ENCODE peak calls at places on chromosomes 6 and 20, in eight cellular contexts. B is NCI-H460; Y is CD14-positive monocyte; L is H9; V is stimulated activated naive B cell treated with anti-CD40 and anti-IgM and Interleukin-4, amounts not matched to agents 10 μg/mL and 1 μg/mL and 100 μg/mL, for 72 hours; U is nephron progenitor cell; F is left lung; W is RPMI8226. O is an unnamed sample.

GRCh38 chr6:81476881-81477280 is 275.6 kb downstream of the TENT5A start:
- DNase-seq in W (no peak), L (no peak), Y (no peak), V (no peak), B (no peak), F (no peak), U (no peak), O (no peak)

GRCh38 chr20:38726849-38727601 is 2.7 kb downstream of the SLC32A1 start:
- DNase-seq in U (peak), F (no peak), B (no peak), W (peak), L (peak), V (peak), Y (no peak), O (peak)

GRCh38 chr20:46276531-46276930 is 31.8 kb downstream of the CDH22 start:
- DNase-seq in F (no peak), V (no peak), W (no peak), B (no peak), L (no peak), Y (no peak), U (no peak), O (no peak)

GRCh38 chr6:11139051-11139960 is 27.8 kb upstream of the ERVFRD-1 start:
- DNase-seq in Y (peak), V (no peak), L (no peak), W (no peak), B (no peak), U (no peak), F (no peak), O (no peak)

GRCh38 chr6:55953384-55953783 is 78.0 kb upstream of the BMP5 start:
- DNase-seq in F (no peak), B (peak), L (no peak), V (no peak), W (no peak), U (no peak), Y (no peak), O (no peak)

GRCh38 chr20:54063998-54064676 is 6.3 kb downstream of the BCAS1 start:
- DNase-seq in U (no peak), F (no peak), B (no peak), L (no peak), V (peak), Y (no peak), W (no peak), O (no peak)

GRCh38 chr6:130796313-130796905 is 30.8 kb upstream of the SMLR1 start:
- DNase-seq in L (no peak), V (no peak), Y (no peak), B (peak), F (no peak), U (no peak), W (no peak), O (no peak)

GRCh38 chr6:15309611-15310283 is 63.9 kb downstream of the JARID2 start:
- DNase-seq in L (no peak), B (no peak), W (no peak), Y (no peak), U (no peak), V (no peak), F (no peak), O (no peak)

GRCh38 chr6:149086363-149086762 is 231.1 kb upstream of the TAB2 start:
- DNase-seq in L (no peak), F (no peak), U (no peak), Y (no peak), B (no peak), W (no peak), V (no peak), O (no peak)

GRCh38 chr6:43982084-43982625 is 145.1 kb downstream of the MRPL14 start:
- DNase-seq in V (no peak), U (no peak), L (peak), W (no peak), F (no peak), Y (no peak), B (no peak), O (no peak)

GRCh38 chr20:62900692-62901584 is 25.4 kb downstream of the DIDO1 start:
- DNase-seq in F (no peak), B (no peak), W (no peak), Y (no peak), L (no peak), U (no peak), V (no peak), O (no peak)

GRCh38 chr6:95203153-95203754 is 374.1 kb upstream of the MANEA start:
- DNase-seq in U (peak), B (peak), L (no peak), F (no peak), Y (no peak), W (peak), V (no peak), O (peak)

GRCh38 chr20:4585104-4585753 is 136.5 kb upstream of the PRND start:
- DNase-seq in F (no peak), B (peak), U (no peak), W (no peak), Y (no peak), V (no peak), L (no peak), O (no peak)

GRCh38 chr20:62758226-62758912 is 37.9 kb upstream of the MRGBP start:
- DNase-seq in V (no peak), U (no peak), B (no peak), Y (no peak), F (no peak), L (no peak), W (no peak), O (no peak)

GRCh38 chr20:36384022-36384619 is 78.0 kb downstream of the DLGAP4 start:
- DNase-seq in V (no peak), U (peak), L (peak), B (peak), Y (no peak), F (no peak), W (peak), O (peak)

GRCh38 chr6:131694832-131695426 is 6.3 kb downstream of the OR2A4 start:
- DNase-seq in V (peak), U (peak), W (peak), L (peak), B (peak), Y (no peak), F (no peak), O (peak)

GRCh38 chr20:23251779-23252178 is 98.8 kb upstream of the NXT1 start:
- DNase-seq in W (no peak), V (no peak), B (no peak), F (no peak), L (no peak), Y (no peak), U (no peak), O (no peak)

GRCh38 chr20:46264391-46265266 is 43.7 kb downstream of the CDH22 start:
- DNase-seq in B (no peak), W (no peak), Y (no peak), V (no peak), F (no peak), U (no peak), L (no peak), O (no peak)

GRCh38 chr6:131782764-131783163 is 25.1 kb upstream of the ENPP1 start:
- DNase-seq in B (no peak), W (no peak), V (no peak), Y (no peak), F (no peak), L (no peak), U (no peak), O (no peak)

GRCh38 chr20:20199338-20200160 is 147.2 kb downstream of the CFAP61 start:
- DNase-seq in L (no peak), U (no peak), F (no peak), W (no peak), Y (no peak), B (no peak), V (no peak), O (no peak)

GRCh38 chr6:158467923-158468322 is 92.0 kb upstream of the TMEM181 start:
- DNase-seq in L (peak), W (no peak), B (no peak), F (no peak), U (no peak), V (no peak), Y (no peak), O (peak)

GRCh38 chr6:138817799-138818198 is 21.9 kb downstream of the ECT2L start:
- DNase-seq in Y (no peak), W (no peak), U (peak), V (peak), B (no peak), F (peak), L (peak), O (peak)